ENCODE peak calls at places on chromosomes 5 and 9, in four cellular contexts. One of them, this sample, is unnamed.

GRCh38 chr5:136016945-136017530 is 11.8 kb upstream of the TGFBI start:
- DNase-seq in glutamatergic neuron: no peak
- DNase-seq in nephron progenitor cell: no peak
- DNase-seq in GM20000: no peak
- DNase-seq in this sample: no peak

GRCh38 chr5:122151640-122152039 is 22.3 kb downstream of the ZNF474 start:
- DNase-seq in nephron progenitor cell: no peak
- DNase-seq in glutamatergic neuron: no peak
- DNase-seq in GM20000: no peak
- DNase-seq in this sample: no peak

GRCh38 chr9:108622467-108622866 is 233.3 kb downstream of the ACTL7B start:
- DNase-seq in GM20000: no peak
- DNase-seq in glutamatergic neuron: no peak
- DNase-seq in nephron progenitor cell: no peak
- DNase-seq in this sample: no peak

GRCh38 chr9:78541868-78542267 is 244.9 kb downstream of the PSAT1 start:
- DNase-seq in glutamatergic neuron: no peak
- DNase-seq in GM20000: no peak
- DNase-seq in nephron progenitor cell: no peak
- DNase-seq in this sample: no peak

GRCh38 chr5:173858675-173859121 is 29.5 kb upstream of the CPEB4 start:
- DNase-seq in glutamatergic neuron: no peak
- DNase-seq in nephron progenitor cell: no peak
- DNase-seq in GM20000: no peak
- DNase-seq in this sample: no peak

GRCh38 chr9:71944754-71945409 is 33.4 kb downstream of the C9orf85 start:
- DNase-seq in GM20000: no peak
- DNase-seq in nephron progenitor cell: no peak
- DNase-seq in glutamatergic neuron: no peak
- DNase-seq in this sample: no peak

GRCh38 chr5:122805481-122805880 is 30.6 kb downstream of the SNX2 start:
- DNase-seq in nephron progenitor cell: no peak
- DNase-seq in glutamatergic neuron: no peak
- DNase-seq in GM20000: no peak
- DNase-seq in this sample: no peak

GRCh38 chr5:58759745-58760144 is 176.9 kb downstream of the RAB3C start:
- DNase-seq in glutamatergic neuron: no peak
- DNase-seq in nephron progenitor cell: no peak
- DNase-seq in GM20000: peak
- DNase-seq in this sample: no peak

GRCh38 chr5:160469156-160470144 is 47.8 kb downstream of the PTTG1 start:
- DNase-seq in GM20000: no peak
- DNase-seq in glutamatergic neuron: no peak
- DNase-seq in nephron progenitor cell: no peak
- DNase-seq in this sample: no peak

GRCh38 chr9:130444565-130445221 is at the start of gene ASS1:
- DNase-seq in nephron progenitor cell: peak
- DNase-seq in GM20000: peak
- DNase-seq in glutamatergic neuron: no peak
- DNase-seq in this sample: peak

GRCh38 chr5:61802456-61802855 is 470.4 kb downstream of the ZSWIM6 start:
- DNase-seq in glutamatergic neuron: no peak
- DNase-seq in GM20000: no peak
- DNase-seq in nephron progenitor cell: no peak
- DNase-seq in this sample: no peak

GRCh38 chr9:79263666-79264460 is 307.9 kb upstream of the TLE4 start:
- DNase-seq in glutamatergic neuron: peak
- DNase-seq in nephron progenitor cell: no peak
- DNase-seq in GM20000: no peak
- DNase-seq in this sample: no peak

GRCh38 chr9:65459756-65460320 is 174.8 kb upstream of the FOXD4L5 start:
- DNase-seq in GM20000: no peak
- DNase-seq in glutamatergic neuron: no peak
- DNase-seq in nephron progenitor cell: no peak
- DNase-seq in this sample: no peak

GRCh38 chr5:169094586-169095409 is 206.1 kb downstream of the SLIT3 start:
- DNase-seq in GM20000: no peak
- DNase-seq in glutamatergic neuron: no peak
- DNase-seq in nephron progenitor cell: no peak
- DNase-seq in this sample: no peak

GRCh38 chr9:4353236-4353635 is 53.4 kb upstream of the GLIS3 start:
- DNase-seq in glutamatergic neuron: no peak
- DNase-seq in GM20000: no peak
- DNase-seq in nephron progenitor cell: no peak
- DNase-seq in this sample: no peak

GRCh38 chr5:102901821-102902448 is 146.8 kb downstream of the PAM start:
- DNase-seq in glutamatergic neuron: no peak
- DNase-seq in GM20000: no peak
- DNase-seq in nephron progenitor cell: no peak
- DNase-seq in this sample: no peak

GRCh38 chr5:132826424-132827082 is 3.9 kb downstream of the SHROOM1 start:
- DNase-seq in glutamatergic neuron: no peak
- DNase-seq in nephron progenitor cell: no peak
- DNase-seq in GM20000: no peak
- DNase-seq in this sample: no peak

GRCh38 chr9:6945871-6946270 is 188.1 kb downstream of the KDM4C start:
- DNase-seq in GM20000: no peak
- DNase-seq in nephron progenitor cell: no peak
- DNase-seq in glutamatergic neuron: no peak
- DNase-seq in this sample: no peak

GRCh38 chr5:159341914-159342313 is 11.6 kb upstream of the IL12B start:
- DNase-seq in nephron progenitor cell: no peak
- DNase-seq in GM20000: no peak
- DNase-seq in glutamatergic neuron: no peak
- DNase-seq in this sample: no peak

GRCh38 chr5:16742938-16743337 is 126.1 kb upstream of the RETREG1 start:
- DNase-seq in GM20000: no peak
- DNase-seq in nephron progenitor cell: no peak
- DNase-seq in glutamatergic neuron: no peak
- DNase-seq in this sample: no peak

GRCh38 chr9:33416996-33417395 is 14.6 kb upstream of the AQP7 start:
- DNase-seq in nephron progenitor cell: no peak
- DNase-seq in glutamatergic neuron: no peak
- DNase-seq in GM20000: no peak
- DNase-seq in this sample: no peak

GRCh38 chr9:80156725-80157124 is 585.0 kb downstream of the TLE4 start:
- DNase-seq in GM20000: no peak
- DNase-seq in nephron progenitor cell: no peak
- DNase-seq in glutamatergic neuron: peak
- DNase-seq in this sample: no peak

GRCh38 chr9:77648458-77649108 is 461 bp upstream of the GNA14 start:
- DNase-seq in GM20000: no peak
- DNase-seq in glutamatergic neuron: peak
- DNase-seq in nephron progenitor cell: no peak
- DNase-seq in this sample: no peak

GRCh38 chr5:118692811-118693342 is 295.5 kb downstream of the DTWD2 start:
- DNase-seq in nephron progenitor cell: peak
- DNase-seq in glutamatergic neuron: peak
- DNase-seq in GM20000: no peak
- DNase-seq in this sample: no peak

GRCh38 chr5:81783401-81783800 is 32.5 kb upstream of the SSBP2 start:
- DNase-seq in GM20000: no peak
- DNase-seq in nephron progenitor cell: no peak
- DNase-seq in glutamatergic neuron: no peak
- DNase-seq in this sample: no peak

GRCh38 chr5:106843812-106844416 is 826.8 kb downstream of the EFNA5 start:
- DNase-seq in GM20000: no peak
- DNase-seq in glutamatergic neuron: no peak
- DNase-seq in nephron progenitor cell: no peak
- DNase-seq in this sample: no peak
- TF ChIP-seq CTCF in GM20000: no peak
- TF ChIP-seq CTCF in glutamatergic neuron: peak
- TF ChIP-seq CTCF in nephron progenitor cell: peak
- TF ChIP-seq CTCF in this sample: peak

DNA sequence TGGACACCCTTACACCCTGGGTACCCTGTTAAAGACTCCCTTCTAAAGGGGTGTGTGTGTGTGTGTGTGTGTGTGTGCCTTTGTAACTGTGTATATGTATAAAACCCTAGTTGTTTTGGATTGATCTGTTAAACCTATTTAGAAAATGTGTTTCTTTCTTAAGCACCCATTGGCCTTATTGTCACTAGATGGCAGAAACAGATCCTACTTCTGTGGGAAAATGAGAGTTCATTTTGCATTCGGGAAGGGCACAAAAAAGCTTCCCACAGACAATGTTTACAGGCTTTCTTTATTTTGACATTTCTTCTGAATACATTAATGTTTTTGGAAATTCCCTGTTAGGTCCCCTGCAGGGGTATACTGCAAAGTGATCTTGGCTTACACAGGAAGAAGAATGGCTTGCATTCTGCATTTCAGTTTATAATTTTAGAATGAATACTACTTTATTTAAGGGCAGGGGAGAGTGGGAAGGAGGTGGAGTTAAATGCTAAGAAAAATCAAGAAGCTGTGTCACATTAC is 481.8 kb upstream of the ARRDC3 start:
- DNase-seq in nephron progenitor cell: no peak
- DNase-seq in glutamatergic neuron: no peak
- DNase-seq in GM20000: no peak
- DNase-seq in this sample: no peak
- TF ChIP-seq CTCF in nephron progenitor cell: no peak
- TF ChIP-seq CTCF in glutamatergic neuron: no peak
- TF ChIP-seq CTCF in GM20000: no peak
- TF ChIP-seq CTCF in this sample: no peak

GRCh38 chr5:134649163-134649916 is 755 bp downstream of the SEC24A start:
- DNase-seq in glutamatergic neuron: no peak
- DNase-seq in nephron progenitor cell: no peak
- DNase-seq in GM20000: no peak
- DNase-seq in this sample: no peak
- TF ChIP-seq CTCF in glutamatergic neuron: no peak
- TF ChIP-seq CTCF in nephron progenitor cell: no peak
- TF ChIP-seq CTCF in GM20000: no peak
- TF ChIP-seq CTCF in this sample: no peak

GRCh38 chr5:177471610-177472356 is 1.7 kb downstream of the DBN1 start:
- DNase-seq in GM20000: no peak
- DNase-seq in nephron progenitor cell: no peak
- DNase-seq in glutamatergic neuron: peak
- DNase-seq in this sample: no peak
- TF ChIP-seq CTCF in GM20000: no peak
- TF ChIP-seq CTCF in nephron progenitor cell: no peak
- TF ChIP-seq CTCF in glutamatergic neuron: no peak
- TF ChIP-seq CTCF in this sample: no peak

DNA sequence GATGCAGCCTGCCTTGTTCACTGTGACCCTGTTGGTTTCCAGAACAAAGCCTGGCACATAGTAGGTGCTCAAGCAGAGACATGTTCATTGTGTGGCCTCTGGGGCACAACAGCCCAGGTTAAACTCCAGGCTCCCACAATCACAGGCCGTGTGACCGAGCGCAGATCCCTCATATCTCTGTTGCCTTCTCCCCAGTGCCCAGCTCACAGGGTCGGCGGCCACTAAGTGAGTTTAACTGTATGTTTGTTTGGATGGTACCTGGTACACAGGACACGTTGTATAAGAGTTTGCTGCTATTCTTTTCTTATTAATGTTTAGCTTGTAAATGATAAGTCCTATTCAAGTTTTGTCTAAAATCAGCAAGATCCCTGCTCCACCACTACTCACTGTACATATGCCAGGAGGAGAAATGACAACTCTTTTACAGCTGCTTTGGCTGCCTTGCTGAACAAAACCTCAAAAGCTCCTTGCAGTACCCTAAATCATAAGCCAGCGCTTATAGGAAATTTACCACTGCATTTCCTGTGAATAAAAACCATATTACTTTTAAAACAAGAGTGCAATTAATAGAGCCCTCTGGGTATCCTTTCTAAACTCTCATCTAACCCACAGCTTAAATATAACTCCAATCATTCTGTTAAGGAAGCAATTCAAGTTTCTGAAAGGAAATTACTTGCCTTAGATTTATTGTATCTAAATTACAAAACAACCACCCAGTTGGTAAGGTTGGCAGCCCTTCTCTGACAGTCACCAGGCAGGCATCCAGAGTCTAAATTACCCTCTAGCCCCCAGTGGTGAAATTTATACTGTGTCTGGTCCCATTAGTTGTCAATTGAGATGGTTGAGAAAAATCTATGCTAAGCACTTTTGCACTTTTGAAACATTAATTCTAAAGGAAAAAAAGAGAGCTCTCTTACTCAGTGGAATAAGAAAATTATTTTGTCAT is 379.4 kb downstream of the SEMA5A start:
- DNase-seq in glutamatergic neuron: no peak
- DNase-seq in nephron progenitor cell: no peak
- DNase-seq in GM20000: no peak
- DNase-seq in this sample: no peak
- TF ChIP-seq CTCF in glutamatergic neuron: no peak
- TF ChIP-seq CTCF in nephron progenitor cell: no peak
- TF ChIP-seq CTCF in GM20000: no peak
- TF ChIP-seq CTCF in this sample: no peak

DNA sequence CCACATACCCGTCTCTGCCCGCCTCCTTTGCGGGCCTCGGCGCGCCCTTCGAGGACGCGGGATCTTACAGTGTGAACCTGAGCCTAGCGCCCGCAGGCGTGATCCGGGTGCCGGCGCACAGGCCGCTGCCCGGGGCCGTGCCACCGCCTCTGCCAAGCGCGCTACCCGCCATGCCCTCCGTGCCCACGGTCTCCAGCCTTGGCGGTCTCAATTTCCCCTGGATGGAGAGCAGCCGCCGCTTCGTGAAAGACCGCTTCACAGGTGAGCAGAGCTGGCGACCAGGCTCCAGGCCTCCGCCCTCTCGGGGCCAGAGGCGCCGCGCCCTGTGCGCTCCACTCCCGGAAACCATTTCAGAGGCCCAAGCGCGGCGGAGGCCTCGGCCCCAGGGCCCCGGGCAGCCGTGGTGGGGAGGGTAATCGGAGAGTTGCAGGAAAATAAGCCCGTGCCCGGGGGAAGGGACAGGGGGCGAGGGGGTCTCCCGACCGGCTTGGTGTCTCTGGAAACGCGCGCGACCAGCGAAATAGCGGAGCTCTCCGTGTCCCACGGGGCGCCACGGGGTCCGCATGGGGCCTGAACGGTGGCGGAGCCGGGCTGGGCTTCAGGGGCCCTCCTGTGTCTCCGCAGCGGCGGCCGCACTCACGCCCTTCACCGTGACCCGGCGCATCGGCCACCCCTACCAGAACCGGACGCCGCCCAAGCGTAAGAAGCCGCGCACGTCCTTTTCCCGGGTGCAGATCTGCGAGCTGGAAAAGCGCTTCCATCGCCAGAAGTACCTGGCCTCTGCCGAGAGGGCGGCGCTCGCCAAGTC is 682 bp downstream of the TLX3 start:
- DNase-seq in GM20000: peak
- DNase-seq in nephron progenitor cell: peak
- DNase-seq in glutamatergic neuron: peak
- DNase-seq in this sample: no peak
- TF ChIP-seq CTCF in GM20000: peak
- TF ChIP-seq CTCF in nephron progenitor cell: peak
- TF ChIP-seq CTCF in glutamatergic neuron: peak
- TF ChIP-seq CTCF in this sample: peak